ENCODE peak calls at places on chromosome 22, in seven cellular contexts. One of them, this sample, is unnamed.

GRCh38 chr22:46752911-46753310 is 9.5 kb upstream of the TBC1D22A start:
- DNase-seq in HCT116: no peak
- DNase-seq in GM12878: no peak
- DNase-seq in H1: no peak
- DNase-seq in endothelial cell of umbilical vein: no peak
- DNase-seq in SK-N-SH: no peak
- DNase-seq in K562: no peak
- DNase-seq in this sample: no peak

GRCh38 chr22:46446799-46447198 is 90.6 kb downstream of the CELSR1 start:
- DNase-seq in H1: no peak
- DNase-seq in endothelial cell of umbilical vein: no peak
- DNase-seq in HCT116: no peak
- DNase-seq in GM12878: no peak
- DNase-seq in K562: no peak
- DNase-seq in SK-N-SH: no peak
- DNase-seq in this sample: no peak

GRCh38 chr22:17999851-18000250 is 24.5 kb downstream of the MICAL3 start:
- DNase-seq in endothelial cell of umbilical vein: no peak
- DNase-seq in GM12878: no peak
- DNase-seq in H1: no peak
- DNase-seq in SK-N-SH: no peak
- DNase-seq in HCT116: no peak
- DNase-seq in K562: no peak
- DNase-seq in this sample: no peak

GRCh38 chr22:42442746-42443145 is 10.5 kb upstream of the NFAM1 start:
- DNase-seq in GM12878: no peak
- DNase-seq in H1: no peak
- DNase-seq in endothelial cell of umbilical vein: no peak
- DNase-seq in K562: no peak
- DNase-seq in SK-N-SH: no peak
- DNase-seq in HCT116: no peak
- DNase-seq in this sample: no peak

GRCh38 chr22:40757071-40757470 is 62.1 kb downstream of the SLC25A17 start:
- DNase-seq in SK-N-SH: no peak
- DNase-seq in GM12878: no peak
- DNase-seq in HCT116: no peak
- DNase-seq in K562: no peak
- DNase-seq in H1: no peak
- DNase-seq in endothelial cell of umbilical vein: no peak
- DNase-seq in this sample: no peak

GRCh38 chr22:40193429-40194421 is 16.0 kb downstream of the TNRC6B start:
- DNase-seq in H1: peak; percentile 63
- DNase-seq in SK-N-SH: no peak
- DNase-seq in GM12878: no peak
- DNase-seq in K562: peak; percentile 52
- DNase-seq in HCT116: no peak
- DNase-seq in endothelial cell of umbilical vein: peak; percentile 41
- DNase-seq in this sample: no peak

GRCh38 chr22:21778705-21779363 is 43.2 kb upstream of the YPEL1 start:
- DNase-seq in H1: no peak
- DNase-seq in endothelial cell of umbilical vein: no peak
- DNase-seq in GM12878: no peak
- DNase-seq in HCT116: no peak
- DNase-seq in K562: peak; percentile 86
- DNase-seq in SK-N-SH: no peak
- DNase-seq in this sample: no peak

GRCh38 chr22:19152942-19153883 is 3.1 kb upstream of the GSC2 start:
- DNase-seq in H1: no peak
- DNase-seq in GM12878: no peak
- DNase-seq in endothelial cell of umbilical vein: no peak
- DNase-seq in K562: no peak
- DNase-seq in HCT116: no peak
- DNase-seq in SK-N-SH: no peak
- DNase-seq in this sample: no peak

GRCh38 chr22:46561435-46561905 is 24.1 kb upstream of the CELSR1 start:
- DNase-seq in H1: no peak
- DNase-seq in GM12878: peak; percentile 42
- DNase-seq in HCT116: peak; percentile 87
- DNase-seq in SK-N-SH: peak; percentile 63
- DNase-seq in endothelial cell of umbilical vein: no peak
- DNase-seq in K562: peak; percentile 34
- DNase-seq in this sample: no peak

GRCh38 chr22:47066616-47066905 is 304.1 kb downstream of the TBC1D22A start:
- DNase-seq in SK-N-SH: no peak
- DNase-seq in endothelial cell of umbilical vein: no peak
- DNase-seq in HCT116: no peak
- DNase-seq in H1: no peak
- DNase-seq in GM12878: no peak
- DNase-seq in K562: no peak
- DNase-seq in this sample: no peak

DNA sequence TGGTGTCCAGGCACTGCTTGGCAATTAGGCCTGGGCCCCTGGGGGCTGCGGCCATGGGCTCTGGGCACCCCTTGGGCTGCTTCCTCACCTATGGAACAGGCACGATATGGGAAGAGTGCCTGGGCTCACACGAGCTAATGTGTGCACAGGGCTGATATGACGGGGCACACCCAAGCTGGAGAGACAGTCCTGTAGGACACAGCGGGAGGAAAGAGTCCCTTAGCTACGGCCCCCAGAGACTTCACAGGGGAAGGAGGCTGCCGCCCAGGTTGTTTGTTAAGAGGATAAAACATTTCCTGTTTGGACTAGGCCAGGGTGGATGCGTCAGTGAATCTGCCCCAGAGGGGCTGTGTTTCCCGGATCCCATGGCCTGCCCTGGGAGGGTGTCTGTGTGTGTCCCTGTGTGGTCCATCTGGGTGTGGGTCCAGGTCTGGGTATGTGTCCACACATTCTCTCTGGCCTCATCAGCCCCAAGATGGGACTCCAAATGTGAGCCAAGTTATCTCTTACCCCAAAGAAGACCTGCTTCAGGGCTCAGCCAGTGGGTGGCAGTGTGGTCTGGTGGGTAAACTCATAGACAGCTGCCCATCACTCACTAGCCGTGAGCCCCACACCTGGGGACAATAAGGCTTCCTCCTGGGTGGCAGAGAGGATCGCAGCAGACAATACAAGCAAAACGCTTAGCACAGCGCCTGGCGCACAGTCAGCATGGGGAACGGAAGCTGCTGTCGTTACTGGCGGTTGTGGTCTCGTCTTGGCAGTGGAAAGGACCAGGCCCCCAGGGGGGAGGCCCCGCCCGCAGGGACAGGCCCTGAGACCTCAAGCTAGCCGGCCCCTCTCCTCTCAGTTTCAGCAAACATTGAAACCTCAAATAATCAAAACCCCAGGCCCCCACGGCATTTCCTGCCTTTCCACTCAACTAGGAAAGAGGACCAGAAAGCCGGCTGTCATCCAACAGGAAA is 3.2 kb upstream of the EMID1 start:
- DNase-seq in H1: no peak
- DNase-seq in HCT116: no peak
- DNase-seq in SK-N-SH: peak; percentile 41
- DNase-seq in endothelial cell of umbilical vein: peak; percentile 26
- DNase-seq in K562: peak; percentile 79
- DNase-seq in GM12878: peak; percentile 91
- DNase-seq in this sample: peak; percentile 30
- TF ChIP-seq POLR2AphosphoS5 in H1: no peak
- TF ChIP-seq POLR2AphosphoS5 in HCT116: no peak
- TF ChIP-seq POLR2AphosphoS5 in SK-N-SH: no peak
- TF ChIP-seq POLR2AphosphoS5 in endothelial cell of umbilical vein: no peak
- TF ChIP-seq POLR2AphosphoS5 in K562: no peak
- TF ChIP-seq POLR2AphosphoS5 in GM12878: peak; percentile 71
- TF ChIP-seq POLR2AphosphoS5 in this sample: no peak

GRCh38 chr22:25419247-25420113 is 145.0 kb upstream of the GRK3 start:
- DNase-seq in endothelial cell of umbilical vein: peak; percentile 70
- DNase-seq in HCT116: no peak
- DNase-seq in GM12878: peak; percentile 20
- DNase-seq in SK-N-SH: no peak
- DNase-seq in H1: no peak
- DNase-seq in K562: peak; percentile 24
- DNase-seq in this sample: no peak
- H3K9ac ChIP-seq in endothelial cell of umbilical vein: no peak overlapping the region
- H3K9ac ChIP-seq in HCT116: no peak overlapping the region
- H3K9ac ChIP-seq in GM12878: no peak overlapping the region
- H3K9ac ChIP-seq in SK-N-SH: no peak overlapping the region
- H3K9ac ChIP-seq in H1: no peak overlapping the region
- H3K9ac ChIP-seq in K562: no peak overlapping the region
- H3K9ac ChIP-seq in this sample: no peak overlapping the region

DNA sequence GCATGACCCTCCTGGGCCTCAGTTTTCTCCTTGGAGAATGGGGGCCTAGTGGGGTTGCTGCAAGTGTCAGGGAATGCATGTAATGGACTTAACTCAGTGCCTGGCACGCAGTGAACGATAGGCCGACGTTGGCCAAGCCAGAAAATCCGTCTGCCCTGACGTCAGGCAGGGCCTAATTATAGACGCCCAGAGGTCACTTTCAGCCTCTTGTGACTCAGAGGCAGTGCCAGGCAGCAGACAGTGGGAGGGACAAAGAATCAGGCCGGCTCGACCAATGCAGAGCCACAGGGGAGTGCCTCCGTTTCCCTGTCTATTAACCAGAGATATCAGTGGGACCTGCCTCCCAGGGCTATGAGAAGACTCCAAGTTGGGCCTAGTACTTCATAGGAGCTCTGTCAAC is 115.0 kb downstream of the MN1 start:
- DNase-seq in K562: peak; percentile 37
- DNase-seq in endothelial cell of umbilical vein: peak; percentile 87
- DNase-seq in HCT116: peak; percentile 68
- DNase-seq in H1: no peak
- DNase-seq in SK-N-SH: no peak
- DNase-seq in GM12878: no peak
- DNase-seq in this sample: no peak
- TF ChIP-seq POLR2AphosphoS5 in K562: no peak
- TF ChIP-seq POLR2AphosphoS5 in endothelial cell of umbilical vein: no peak
- TF ChIP-seq POLR2AphosphoS5 in HCT116: no peak
- TF ChIP-seq POLR2AphosphoS5 in H1: no peak
- TF ChIP-seq POLR2AphosphoS5 in SK-N-SH: no peak
- TF ChIP-seq POLR2AphosphoS5 in GM12878: no peak
- TF ChIP-seq POLR2AphosphoS5 in this sample: no peak

GRCh38 chr22:43890901-43891331 is 897 bp downstream of the PNPLA5 start:
- DNase-seq in GM12878: no peak
- DNase-seq in HCT116: no peak
- DNase-seq in SK-N-SH: no peak
- DNase-seq in K562: no peak
- DNase-seq in endothelial cell of umbilical vein: no peak
- DNase-seq in H1: no peak
- DNase-seq in this sample: no peak

GRCh38 chr22:43887391-43887790 is 4.4 kb downstream of the PNPLA5 start:
- DNase-seq in GM12878: no peak
- DNase-seq in HCT116: no peak
- DNase-seq in endothelial cell of umbilical vein: no peak
- DNase-seq in SK-N-SH: no peak
- DNase-seq in H1: no peak
- DNase-seq in K562: no peak
- DNase-seq in this sample: no peak

GRCh38 chr22:43888740-43889139 is 3.1 kb downstream of the PNPLA5 start:
- DNase-seq in HCT116: no peak
- DNase-seq in GM12878: no peak
- DNase-seq in K562: no peak
- DNase-seq in endothelial cell of umbilical vein: no peak
- DNase-seq in SK-N-SH: no peak
- DNase-seq in H1: no peak
- DNase-seq in this sample: no peak

GRCh38 chr22:43891360-43892182 is at the start of gene PNPLA5:
- DNase-seq in endothelial cell of umbilical vein: no peak
- DNase-seq in K562: no peak
- DNase-seq in H1: peak; percentile 86
- DNase-seq in HCT116: no peak
- DNase-seq in GM12878: no peak
- DNase-seq in SK-N-SH: peak; percentile 44
- DNase-seq in this sample: no peak

GRCh38 chr22:43889366-43890253 is 2.2 kb downstream of the PNPLA5 start:
- DNase-seq in GM12878: no peak
- DNase-seq in H1: no peak
- DNase-seq in K562: peak; percentile 13
- DNase-seq in endothelial cell of umbilical vein: no peak
- DNase-seq in SK-N-SH: peak; percentile 23
- DNase-seq in HCT116: no peak
- DNase-seq in this sample: no peak
- H3K9ac ChIP-seq in GM12878: no peak overlapping the region
- H3K9ac ChIP-seq in H1: no peak overlapping the region
- H3K9ac ChIP-seq in K562: no peak overlapping the region
- H3K9ac ChIP-seq in endothelial cell of umbilical vein: no peak overlapping the region
- H3K9ac ChIP-seq in SK-N-SH: no peak overlapping the region
- H3K9ac ChIP-seq in HCT116: no peak overlapping the region
- H3K9ac ChIP-seq in this sample: no peak overlapping the region

GRCh38 chr22:24445481-24446290 is 18.3 kb downstream of the ADORA2A start:
- DNase-seq in endothelial cell of umbilical vein: no peak
- DNase-seq in GM12878: no peak
- DNase-seq in K562: peak; percentile 67
- DNase-seq in HCT116: no peak
- DNase-seq in SK-N-SH: peak; percentile 70
- DNase-seq in H1: no peak
- DNase-seq in this sample: no peak
- TF ChIP-seq POLR2AphosphoS5 in endothelial cell of umbilical vein: no peak
- TF ChIP-seq POLR2AphosphoS5 in GM12878: no peak
- TF ChIP-seq POLR2AphosphoS5 in K562: no peak
- TF ChIP-seq POLR2AphosphoS5 in HCT116: no peak
- TF ChIP-seq POLR2AphosphoS5 in SK-N-SH: no peak
- TF ChIP-seq POLR2AphosphoS5 in H1: no peak
- TF ChIP-seq POLR2AphosphoS5 in this sample: no peak

GRCh38 chr22:28892175-28892731 is 8.9 kb downstream of the ZNRF3 start:
- DNase-seq in HCT116: no peak
- DNase-seq in H1: no peak
- DNase-seq in GM12878: no peak
- DNase-seq in K562: no peak
- DNase-seq in SK-N-SH: no peak
- DNase-seq in endothelial cell of umbilical vein: no peak
- DNase-seq in this sample: no peak

GRCh38 chr22:28893810-28894209 is 10.4 kb downstream of the ZNRF3 start:
- DNase-seq in K562: no peak
- DNase-seq in GM12878: no peak
- DNase-seq in H1: no peak
- DNase-seq in endothelial cell of umbilical vein: no peak
- DNase-seq in SK-N-SH: no peak
- DNase-seq in HCT116: no peak
- DNase-seq in this sample: no peak

GRCh38 chr22:28889625-28890024 is 6.3 kb downstream of the ZNRF3 start:
- DNase-seq in SK-N-SH: no peak
- DNase-seq in endothelial cell of umbilical vein: no peak
- DNase-seq in HCT116: no peak
- DNase-seq in K562: no peak
- DNase-seq in GM12878: no peak
- DNase-seq in H1: no peak
- DNase-seq in this sample: no peak

GRCh38 chr22:28894320-28894719 is 10.9 kb downstream of the ZNRF3 start:
- DNase-seq in H1: no peak
- DNase-seq in K562: no peak
- DNase-seq in endothelial cell of umbilical vein: no peak
- DNase-seq in GM12878: no peak
- DNase-seq in SK-N-SH: no peak
- DNase-seq in HCT116: no peak
- DNase-seq in this sample: no peak

DNA sequence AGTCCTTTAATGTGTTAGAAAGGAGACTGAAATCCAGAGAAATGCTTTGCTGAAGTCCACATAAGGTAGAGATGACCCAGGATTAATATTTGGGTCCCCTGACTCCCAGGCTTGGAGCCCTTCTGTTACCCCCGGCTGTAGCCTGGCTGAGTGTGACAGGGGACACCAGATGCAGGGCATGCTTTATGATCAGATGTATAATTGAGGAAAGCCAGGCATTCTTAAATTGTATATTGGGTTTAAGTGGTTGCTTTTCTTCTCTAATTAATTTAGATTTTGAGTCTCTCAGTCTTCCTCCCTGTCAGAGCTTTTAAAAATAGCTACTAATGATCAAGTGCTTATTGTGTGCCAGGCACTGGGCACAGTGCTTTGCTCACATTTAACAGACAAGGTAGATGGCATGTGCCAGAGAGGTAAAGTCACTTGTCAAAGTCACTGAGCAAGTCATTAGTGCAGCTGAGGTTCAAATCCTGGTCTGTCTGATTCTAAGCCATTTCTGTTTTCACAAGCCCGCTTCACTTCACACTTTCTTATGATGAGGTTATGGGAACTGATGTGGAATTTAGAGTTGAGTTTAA is 7.9 kb downstream of the ZNRF3 start:
- DNase-seq in endothelial cell of umbilical vein: no peak
- DNase-seq in H1: no peak
- DNase-seq in HCT116: no peak
- DNase-seq in K562: no peak
- DNase-seq in SK-N-SH: peak; percentile 52
- DNase-seq in GM12878: no peak
- DNase-seq in this sample: no peak
- H3K9ac ChIP-seq in endothelial cell of umbilical vein: no peak overlapping the region
- H3K9ac ChIP-seq in H1: no peak overlapping the region
- H3K9ac ChIP-seq in HCT116: no peak overlapping the region
- H3K9ac ChIP-seq in K562: no peak overlapping the region
- H3K9ac ChIP-seq in SK-N-SH: no peak overlapping the region
- H3K9ac ChIP-seq in GM12878: no peak overlapping the region
- H3K9ac ChIP-seq in this sample: no peak overlapping the region

This sample was measured in SK-N-MC.